ENCODE peak calls at places on chromosomes 6 and 20, in nine cellular contexts. R, W, G, Q, H, X, A, F and Z are unnamed samples.

GRCh38 chr20:46253391-46253790 is 54.9 kb downstream of the CDH22 start:
- DNase-seq in R (no peak), W (no peak), G (no peak), Q (no peak), H (no peak), X (no peak), A (no peak), F (peak; percentile 26), Z (no peak)

GRCh38 chr20:23399568-23400241 is 21.6 kb downstream of the NAPB start:
- DNase-seq in R (no peak), W (no peak), G (no peak), Q (no peak), H (no peak), X (no peak), A (no peak), F (no peak), Z (no peak)

GRCh38 chr20:2955257-2955950 is 82.1 kb downstream of the PTPRA start:
- DNase-seq in R (peak; percentile 25), W (no peak), G (no peak), Q (no peak), H (no peak), X (no peak), A (no peak), F (no peak), Z (no peak)

GRCh38 chr20:5297280-5298004 is 19.3 kb downstream of the PROKR2 start:
- DNase-seq in R (no peak), W (no peak), G (no peak), Q (no peak), H (no peak), X (no peak), A (no peak), F (no peak), Z (no peak)

GRCh38 chr6:111220383-111221031 is 133.2 kb downstream of the SLC16A10 start:
- DNase-seq in R (no peak), W (no peak), G (no peak), Q (no peak), H (no peak), X (no peak), A (no peak), F (no peak), Z (no peak)

GRCh38 chr20:6169251-6169650 is 46.4 kb upstream of the FERMT1 start:
- DNase-seq in R (no peak), W (no peak), G (no peak), Q (no peak), H (no peak), X (no peak), A (no peak), F (no peak), Z (no peak)

GRCh38 chr20:54585222-54585621 is 109.8 kb downstream of the DOK5 start:
- DNase-seq in R (no peak), W (no peak), G (no peak), Q (no peak), H (no peak), X (no peak), A (no peak), F (no peak), Z (no peak)

GRCh38 chr6:4012826-4013225 is 66.1 kb downstream of the FAM217A start:
- DNase-seq in R (no peak), W (no peak), G (no peak), Q (no peak), H (no peak), X (no peak), A (no peak), F (no peak), Z (no peak)

GRCh38 chr20:50848846-50849673 is 54.2 kb downstream of the BCAS4 start:
- DNase-seq in R (no peak), W (no peak), G (no peak), Q (no peak), H (no peak), X (no peak), A (no peak), F (no peak), Z (peak; percentile 21)

GRCh38 chr6:341914-342831 is 49.4 kb upstream of the IRF4 start:
- DNase-seq in R (no peak), W (peak; percentile 67), G (no peak), Q (no peak), H (no peak), X (no peak), A (no peak), F (no peak), Z (no peak)

GRCh38 chr6:42281570-42281969 is 63.9 kb upstream of the MRPS10 start:
- DNase-seq in R (no peak), W (no peak), G (no peak), Q (no peak), H (no peak), X (no peak), A (no peak), F (no peak), Z (no peak)

GRCh38 chr6:42462474-42462972 is 10.8 kb upstream of the TRERF1 start:
- DNase-seq in R (no peak), W (no peak), G (no peak), Q (no peak), H (no peak), X (no peak), A (no peak), F (no peak), Z (no peak)

GRCh38 chr6:133890941-133891813 is 2.3 kb downstream of the TCF21 start:
- DNase-seq in R (no peak), W (peak; percentile 66), G (no peak), Q (no peak), H (no peak), X (no peak), A (no peak), F (no peak), Z (no peak)

GRCh38 chr20:11972478-11972877 is 54.8 kb downstream of the BTBD3 start:
- DNase-seq in R (peak; percentile 58), W (no peak), G (no peak), Q (no peak), H (no peak), X (no peak), A (no peak), F (no peak), Z (no peak)

GRCh38 chr6:55174211-55175013 is at the start of gene HCRTR2:
- DNase-seq in R (no peak), W (no peak), G (no peak), Q (no peak), H (no peak), X (no peak), A (no peak), F (no peak), Z (no peak)

GRCh38 chr20:63151554-63152321 is 64.2 kb downstream of the YTHDF1 start:
- DNase-seq in R (no peak), W (no peak), G (no peak), Q (no peak), H (no peak), X (no peak), A (no peak), F (no peak), Z (no peak)

GRCh38 chr6:63923139-63923739 is 287.6 kb downstream of the PHF3 start:
- DNase-seq in R (peak; percentile 53), W (no peak), G (no peak), Q (no peak), H (no peak), X (no peak), A (no peak), F (peak; percentile 21), Z (no peak)

GRCh38 chr6:113149511-113149910 is 707.6 kb upstream of the MARCKS start:
- DNase-seq in R (no peak), W (no peak), G (no peak), Q (no peak), H (no peak), X (no peak), A (no peak), F (no peak), Z (no peak)

GRCh38 chr20:24160563-24161355 is 172.2 kb upstream of the GGTLC1 start:
- DNase-seq in R (peak; percentile 39), W (no peak), G (no peak), Q (no peak), H (no peak), X (no peak), A (no peak), F (no peak), Z (no peak)

GRCh38 chr20:46695888-46696287 is 6.6 kb upstream of the TP53RK start:
- DNase-seq in R (no peak), W (no peak), G (no peak), Q (no peak), H (no peak), X (peak; percentile 17), A (no peak), F (no peak), Z (no peak)

GRCh38 chr6:6966127-6966526 is 141.6 kb upstream of the RREB1 start:
- DNase-seq in R (no peak), W (no peak), G (no peak), Q (no peak), H (no peak), X (no peak), A (no peak), F (no peak), Z (no peak)

GRCh38 chr6:83838727-83839126 is 14.4 kb upstream of the RIPPLY2 start:
- DNase-seq in R (no peak), W (no peak), G (no peak), Q (no peak), H (no peak), X (no peak), A (no peak), F (no peak), Z (no peak)

GRCh38 chr20:19079536-19080299 is 132.7 kb upstream of the SLC24A3 start:
- DNase-seq in R (no peak), W (no peak), G (no peak), Q (no peak), H (no peak), X (no peak), A (no peak), F (no peak), Z (no peak)